ENCODE peak calls at places on chromosomes 6 and 20, in five cellular contexts. C is hippocampal formation, F is iris pigment epithelial cell, H is foreskin fibroblast, Z is GM19239. B is an unnamed sample.

GRCh38 chr6:11692451-11693376 is 85.9 kb downstream of the ADTRP start:
- DNase-seq in F (no peak), C (no peak), H (no peak), Z (no peak), B (no peak)

GRCh38 chr20:25035924-25036323 is 22.0 kb downstream of the ACSS1 start:
- DNase-seq in C (no peak), F (no peak), Z (no peak), H (no peak), B (no peak)

GRCh38 chr6:66082914-66083313 is 375.9 kb upstream of the EYS start:
- DNase-seq in F (no peak), H (no peak), C (no peak), Z (no peak), B (no peak)

GRCh38 chr20:63563186-63563935 is 9.4 kb downstream of the FNDC11 start:
- DNase-seq in C (no peak), H (no peak), F (no peak), Z (no peak), B (no peak)

GRCh38 chr6:105691064-105691463 is 288.2 kb upstream of the PREP start:
- DNase-seq in H (no peak), Z (no peak), F (no peak), C (no peak), B (no peak)

GRCh38 chr6:142302427-142303190 is 802 bp downstream of the ADGRG6 start:
- DNase-seq in F (peak), Z (no peak), H (no peak), C (no peak), B (no peak)

GRCh38 chr6:136774228-136775041 is 17.8 kb downstream of the MAP3K5 start:
- DNase-seq in Z (no peak), C (no peak), H (peak), F (peak), B (no peak)

GRCh38 chr6:105207524-105208269 is 27.9 kb upstream of the POPDC3 start:
- DNase-seq in H (peak), F (peak), Z (no peak), C (no peak), B (no peak)

GRCh38 chr20:49938173-49939163 is 2.3 kb downstream of the RNF114 start:
- DNase-seq in H (peak), Z (no peak), F (peak), C (peak), B (no peak)

GRCh38 chr6:38116248-38116647 is 296.7 kb downstream of the ZFAND3 start:
- DNase-seq in C (no peak), H (no peak), Z (no peak), F (no peak), B (no peak)

GRCh38 chr6:24663198-24663597 is 3.5 kb downstream of the TDP2 start:
- DNase-seq in C (no peak), F (no peak), Z (no peak), H (no peak), B (no peak)

GRCh38 chr20:7540923-7541322 is 399.3 kb downstream of the HAO1 start:
- DNase-seq in H (peak), C (no peak), F (no peak), Z (no peak), B (no peak)

GRCh38 chr6:39476151-39476550 is 153.6 kb upstream of the KCNK16 start:
- DNase-seq in H (no peak), F (no peak), C (no peak), Z (no peak), B (no peak)

GRCh38 chr20:8870652-8871051 is 198.2 kb upstream of the PLCB4 start:
- DNase-seq in C (no peak), F (no peak), H (no peak), Z (no peak), B (no peak)

GRCh38 chr6:43807228-43808061 is 37.4 kb downstream of the VEGFA start:
- DNase-seq in H (peak), C (no peak), F (no peak), Z (no peak), B (no peak)